ENCODE peak calls at places on chromosomes 6 and 20, in four cellular contexts. P is caudate nucleus, Q is brain microvascular endothelial cell, J is coronary artery. D is an unnamed sample.

GRCh38 chr6:25971187-25971811 is 8.7 kb downstream of the TRIM38 start:
- DNase-seq in Q (peak), J (no peak), P (no peak), D (no peak)

GRCh38 chr6:31762878-31763616 is 591 bp downstream of the SAPCD1 start:
- DNase-seq in Q (no peak), J (no peak), P (no peak), D (no peak)

GRCh38 chr6:34945317-34945716 is 56.3 kb downstream of the ANKS1A start:
- DNase-seq in P (no peak), Q (no peak), J (no peak), D (no peak)

GRCh38 chr6:27687154-27688013 is 214.5 kb upstream of the ZNF184 start:
- DNase-seq in J (peak), P (peak), Q (peak), D (no peak)

GRCh38 chr6:40192516-40192915 is 258.3 kb upstream of the MOCS1 start:
- DNase-seq in J (no peak), Q (no peak), P (no peak), D (peak)

GRCh38 chr6:40369028-40369427 is 218.1 kb downstream of the LRFN2 start:
- DNase-seq in P (no peak), Q (no peak), J (no peak), D (no peak)

GRCh38 chr6:147820520-147820919 is 312.0 kb downstream of the SAMD5 start:
- DNase-seq in Q (no peak), J (no peak), P (no peak), D (no peak)

GRCh38 chr6:87671555-87672029 is 30.4 kb downstream of the AKIRIN2 start:
- DNase-seq in Q (no peak), J (no peak), P (no peak), D (no peak)

GRCh38 chr20:39129523-39129922 is 167.4 kb downstream of the DHX35 start:
- DNase-seq in P (no peak), Q (no peak), J (no peak), D (no peak)

GRCh38 chr6:134689676-134690447 is 260.0 kb downstream of the ALDH8A1 start:
- DNase-seq in P (no peak), Q (no peak), J (no peak), D (no peak)

GRCh38 chr6:17393335-17394191 is at the start of gene CAP2:
- DNase-seq in P (peak), J (peak), Q (peak), D (no peak)

D was measured in esophagus muscularis mucosa.